ENCODE peak calls at places on chromosomes 13 and 19, in ten cellular contexts. R is amniotic stem cell; Y is stimulated activated CD8-positive, alpha-beta memory T cell treated with anti-CD3 and anti-CD28 coated beads, Interleukin-12 subunit alpha, Interleukin-12 subunit beta, amount 100 ng/mL, for 1 hour; C is endothelial cell; U is ureter; L is hypothalamus; A is smooth muscle cell of the brain vasculature; Q is uterus; M is HS-5; W is CD4-positive, alpha-beta T cell. F is an unnamed sample.

GRCh38 chr19:58170860-58171259 is 12.0 kb upstream of the ZNF274 start:
- DNase-seq in R (peak; percentile 0), Y (no peak), C (no peak), U (no peak), L (no peak), A (no peak), Q (no peak), M (no peak), W (no peak), F (no peak)

GRCh38 chr13:27022571-27023311 is 148.9 kb downstream of the USP12 start:
- DNase-seq in R (no peak), Y (no peak), C (no peak), U (peak; percentile 47), L (peak; percentile 16), A (no peak), Q (no peak), M (no peak), W (no peak), F (peak; percentile 79)

GRCh38 chr19:58354478-58355030 is 1.3 kb upstream of the A1BG start:
- DNase-seq in R (no peak), Y (no peak), C (no peak), U (no peak), L (no peak), A (no peak), Q (no peak), M (no peak), W (no peak), F (no peak)

GRCh38 chr13:44583126-44583525 is 7.0 kb upstream of the TSC22D1 start:
- DNase-seq in R (no peak), Y (no peak), C (no peak), U (no peak), L (no peak), A (no peak), Q (no peak), M (no peak), W (no peak), F (no peak)

GRCh38 chr13:33870046-33870668 is 52.2 kb downstream of the RFC3 start:
- DNase-seq in R (no peak), Y (no peak), C (no peak), U (no peak), L (no peak), A (no peak), Q (no peak), M (no peak), W (no peak), F (no peak)

GRCh38 chr13:23871616-23872220 is 17.5 kb downstream of the MIPEP start:
- DNase-seq in R (no peak), Y (no peak), C (no peak), U (no peak), L (no peak), A (no peak), Q (no peak), M (no peak), W (no peak), F (no peak)

GRCh38 chr19:18803550-18804138 is 12.5 kb upstream of the COMP start:
- DNase-seq in R (no peak), Y (no peak), C (no peak), U (no peak), L (no peak), A (no peak), Q (no peak), M (no peak), W (no peak), F (no peak)

GRCh38 chr13:62482351-62482750 is 1066.7 kb upstream of the PCDH20 start:
- DNase-seq in R (no peak), Y (no peak), C (no peak), U (no peak), L (no peak), A (no peak), Q (no peak), M (no peak), W (no peak), F (no peak)

GRCh38 chr19:2574478-2574931 is 98.6 kb downstream of the GADD45B start:
- DNase-seq in R (no peak), Y (no peak), C (no peak), U (no peak), L (no peak), A (no peak), Q (no peak), M (no peak), W (no peak), F (no peak)

GRCh38 chr19:37867831-37868230 is 38.6 kb downstream of the WDR87 start:
- DNase-seq in R (no peak), Y (no peak), C (no peak), U (no peak), L (no peak), A (no peak), Q (no peak), M (peak; percentile 57), W (no peak), F (no peak)

F was measured in globus pallidus.